ENCODE peak calls at places on chromosomes 6 and 20, in ten cellular contexts. One of them, this sample, is unnamed.

GRCh38 chr20:5584678-5585077 is 165.5 kb upstream of the SHLD1 start:
- DNase-seq in spleen: no peak
- DNase-seq in colonic mucosa: no peak
- DNase-seq in brain microvascular endothelial cell: no peak
- DNase-seq in HCT116: no peak
- DNase-seq in mucosa of descending colon: no peak
- DNase-seq in BE2C: no peak
- DNase-seq in tibial artery: no peak
- DNase-seq in SK-N-SH: no peak
- DNase-seq in OCI-LY7: no peak
- DNase-seq in this sample: no peak

GRCh38 chr6:42787018-42787611 is 5.3 kb downstream of the BICRAL start:
- DNase-seq in SK-N-SH: no peak
- DNase-seq in HCT116: no peak
- DNase-seq in mucosa of descending colon: no peak
- DNase-seq in tibial artery: no peak
- DNase-seq in OCI-LY7: no peak
- DNase-seq in spleen: no peak
- DNase-seq in brain microvascular endothelial cell: no peak
- DNase-seq in colonic mucosa: no peak
- DNase-seq in BE2C: no peak
- DNase-seq in this sample: no peak

GRCh38 chr6:25130518-25130917 is 148.7 kb upstream of the CARMIL1 start:
- DNase-seq in tibial artery: no peak
- DNase-seq in SK-N-SH: no peak
- DNase-seq in OCI-LY7: no peak
- DNase-seq in mucosa of descending colon: no peak
- DNase-seq in spleen: no peak
- DNase-seq in BE2C: no peak
- DNase-seq in colonic mucosa: no peak
- DNase-seq in brain microvascular endothelial cell: no peak
- DNase-seq in HCT116: no peak
- DNase-seq in this sample: no peak

GRCh38 chr20:62924567-62925419 is 1.5 kb downstream of the DIDO1 start:
- DNase-seq in brain microvascular endothelial cell: peak; percentile 28
- DNase-seq in BE2C: no peak
- DNase-seq in SK-N-SH: peak; percentile 30
- DNase-seq in mucosa of descending colon: peak; percentile 56
- DNase-seq in spleen: no peak
- DNase-seq in HCT116: no peak
- DNase-seq in colonic mucosa: peak; percentile 56
- DNase-seq in OCI-LY7: no peak
- DNase-seq in tibial artery: no peak
- DNase-seq in this sample: peak; percentile 39

GRCh38 chr20:24609757-24610156 is 140.3 kb downstream of the SYNDIG1 start:
- DNase-seq in tibial artery: no peak
- DNase-seq in colonic mucosa: no peak
- DNase-seq in mucosa of descending colon: no peak
- DNase-seq in HCT116: no peak
- DNase-seq in SK-N-SH: no peak
- DNase-seq in spleen: no peak
- DNase-seq in BE2C: no peak
- DNase-seq in OCI-LY7: no peak
- DNase-seq in brain microvascular endothelial cell: no peak
- DNase-seq in this sample: no peak

GRCh38 chr6:118856301-118856700 is 37.7 kb upstream of the ASF1A start:
- DNase-seq in brain microvascular endothelial cell: no peak
- DNase-seq in SK-N-SH: no peak
- DNase-seq in spleen: no peak
- DNase-seq in BE2C: no peak
- DNase-seq in OCI-LY7: no peak
- DNase-seq in mucosa of descending colon: no peak
- DNase-seq in tibial artery: no peak
- DNase-seq in colonic mucosa: no peak
- DNase-seq in HCT116: no peak
- DNase-seq in this sample: no peak

GRCh38 chr20:56418385-56418861 is 6.4 kb downstream of the CASS4 start:
- DNase-seq in SK-N-SH: no peak
- DNase-seq in colonic mucosa: no peak
- DNase-seq in tibial artery: no peak
- DNase-seq in brain microvascular endothelial cell: no peak
- DNase-seq in BE2C: no peak
- DNase-seq in OCI-LY7: no peak
- DNase-seq in spleen: no peak
- DNase-seq in HCT116: no peak
- DNase-seq in mucosa of descending colon: no peak
- DNase-seq in this sample: no peak

GRCh38 chr20:53857723-53858236 is 212.6 kb downstream of the BCAS1 start:
- DNase-seq in tibial artery: no peak
- DNase-seq in colonic mucosa: peak; percentile 86
- DNase-seq in brain microvascular endothelial cell: no peak
- DNase-seq in mucosa of descending colon: peak; percentile 74
- DNase-seq in HCT116: no peak
- DNase-seq in spleen: no peak
- DNase-seq in SK-N-SH: no peak
- DNase-seq in OCI-LY7: no peak
- DNase-seq in BE2C: peak; percentile 44
- DNase-seq in this sample: peak; percentile 35

GRCh38 chr20:47768016-47768953 is 17.0 kb downstream of the SULF2 start:
- DNase-seq in OCI-LY7: no peak
- DNase-seq in tibial artery: no peak
- DNase-seq in HCT116: no peak
- DNase-seq in spleen: no peak
- DNase-seq in BE2C: no peak
- DNase-seq in brain microvascular endothelial cell: no peak
- DNase-seq in mucosa of descending colon: peak; percentile 78
- DNase-seq in colonic mucosa: peak; percentile 70
- DNase-seq in SK-N-SH: no peak
- DNase-seq in this sample: peak; percentile 51

GRCh38 chr20:44938637-44939036 is 21.6 kb downstream of the TOMM34 start:
- DNase-seq in spleen: no peak
- DNase-seq in mucosa of descending colon: no peak
- DNase-seq in OCI-LY7: no peak
- DNase-seq in HCT116: no peak
- DNase-seq in tibial artery: no peak
- DNase-seq in colonic mucosa: no peak
- DNase-seq in BE2C: no peak
- DNase-seq in brain microvascular endothelial cell: no peak
- DNase-seq in SK-N-SH: no peak
- DNase-seq in this sample: no peak

GRCh38 chr6:143059616-143060353 is 904 bp upstream of the AIG1 start:
- DNase-seq in BE2C: no peak
- DNase-seq in spleen: no peak
- DNase-seq in tibial artery: no peak
- DNase-seq in SK-N-SH: peak; percentile 13
- DNase-seq in brain microvascular endothelial cell: peak; percentile 44
- DNase-seq in HCT116: peak; percentile 62
- DNase-seq in mucosa of descending colon: no peak
- DNase-seq in OCI-LY7: peak; percentile 14
- DNase-seq in colonic mucosa: peak; percentile 21
- DNase-seq in this sample: no peak

GRCh38 chr6:79984261-79984660 is 20.2 kb upstream of the TTK start:
- DNase-seq in mucosa of descending colon: no peak
- DNase-seq in brain microvascular endothelial cell: no peak
- DNase-seq in spleen: no peak
- DNase-seq in tibial artery: no peak
- DNase-seq in OCI-LY7: no peak
- DNase-seq in HCT116: peak; percentile 16
- DNase-seq in colonic mucosa: no peak
- DNase-seq in SK-N-SH: no peak
- DNase-seq in BE2C: no peak
- DNase-seq in this sample: no peak

DNA sequence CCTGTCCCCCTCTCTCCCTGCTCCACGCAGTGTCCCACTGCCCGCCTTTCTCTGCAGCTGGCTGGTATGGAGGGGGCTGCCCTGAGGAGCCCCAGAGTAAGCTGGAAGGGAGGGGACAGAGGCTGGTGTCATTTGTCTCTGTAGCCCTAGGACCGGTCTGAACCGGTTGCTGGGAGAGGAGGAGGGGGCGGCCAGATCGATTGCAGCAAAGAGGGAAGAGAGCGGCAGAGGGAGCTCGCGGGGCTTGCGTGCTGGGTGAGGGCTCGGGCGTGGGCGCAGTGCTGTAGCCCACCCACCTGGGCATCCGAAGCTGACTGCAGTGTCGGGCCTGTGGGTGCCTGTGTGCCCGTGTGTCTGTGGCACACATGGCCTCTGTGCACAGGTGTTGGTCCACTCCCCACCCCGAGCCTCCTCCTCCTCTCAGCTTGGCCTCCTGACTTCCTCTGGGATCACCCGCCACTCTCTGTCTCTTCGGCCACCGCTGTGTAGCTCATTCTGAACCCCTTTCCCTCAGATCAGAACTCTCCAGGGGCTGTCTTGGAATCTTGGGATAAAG is 50.7 kb downstream of the SRC start:
- DNase-seq in colonic mucosa: no peak
- DNase-seq in OCI-LY7: no peak
- DNase-seq in SK-N-SH: peak; percentile 77
- DNase-seq in BE2C: peak; percentile 78
- DNase-seq in tibial artery: no peak
- DNase-seq in spleen: no peak
- DNase-seq in mucosa of descending colon: no peak
- DNase-seq in brain microvascular endothelial cell: no peak
- DNase-seq in HCT116: no peak
- DNase-seq in this sample: no peak
- H3K36me3 ChIP-seq in colonic mucosa: no peaks in the 10 kb centered on the region
- H3K36me3 ChIP-seq in OCI-LY7: no peaks in the 10 kb centered on the region
- H3K36me3 ChIP-seq in SK-N-SH: peaks cover 5% of the 10 kb centered on the region
- H3K36me3 ChIP-seq in BE2C: no peaks in the 10 kb centered on the region
- H3K36me3 ChIP-seq in tibial artery: peaks cover 99% of the 10 kb centered on the region
- H3K36me3 ChIP-seq in spleen: peaks cover 64% of the 10 kb centered on the region
- H3K36me3 ChIP-seq in mucosa of descending colon: no peaks in the 10 kb centered on the region
- H3K36me3 ChIP-seq in brain microvascular endothelial cell: peaks cover 4% of the 10 kb centered on the region
- H3K36me3 ChIP-seq in HCT116: peaks cover 4% of the 10 kb centered on the region
- H3K36me3 ChIP-seq in this sample: peaks cover 14% of the 10 kb centered on the region

DNA sequence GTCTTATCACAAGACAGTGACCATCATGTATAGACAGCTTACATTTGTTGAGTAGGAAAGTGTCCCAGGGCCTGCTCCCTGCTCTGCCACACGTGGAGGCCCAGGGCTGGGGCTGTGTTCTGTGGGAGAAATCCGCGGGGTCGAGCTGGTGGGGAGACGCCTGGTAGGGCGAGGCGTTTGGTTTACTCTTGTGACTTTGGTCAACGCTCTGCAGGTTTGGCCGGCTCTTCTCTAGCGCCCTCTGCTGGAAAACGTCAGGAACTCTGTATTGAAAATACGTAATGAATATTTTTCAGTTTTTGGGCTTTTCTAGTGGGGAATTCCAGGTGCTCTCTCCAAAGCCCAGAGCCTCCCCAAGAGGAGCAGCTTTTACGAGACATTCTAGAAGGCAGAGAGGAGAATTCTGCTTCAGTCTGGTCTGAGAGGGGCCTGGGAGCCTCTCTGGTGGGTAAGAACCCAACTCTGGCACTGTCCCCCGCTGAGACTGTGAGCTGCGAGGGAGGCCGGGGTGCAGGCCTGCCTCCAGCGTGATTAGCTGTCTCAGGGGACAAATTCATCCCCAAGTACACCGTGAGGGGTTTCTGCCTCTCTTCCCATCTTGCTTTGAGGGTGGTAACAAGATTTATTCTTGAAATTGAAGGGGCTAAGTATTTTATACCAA is 112.6 kb upstream of the RALGAPA2 start:
- DNase-seq in spleen: peak; percentile 86
- DNase-seq in brain microvascular endothelial cell: peak; percentile 11
- DNase-seq in BE2C: peak; percentile 67
- DNase-seq in SK-N-SH: peak; percentile 56
- DNase-seq in mucosa of descending colon: peak; percentile 68
- DNase-seq in tibial artery: peak; percentile 70
- DNase-seq in HCT116: no peak
- DNase-seq in OCI-LY7: peak; percentile 44
- DNase-seq in colonic mucosa: peak; percentile 75
- DNase-seq in this sample: peak; percentile 57
- TF ChIP-seq CTCF in spleen: peak; percentile 69
- TF ChIP-seq CTCF in brain microvascular endothelial cell: peak; percentile 71
- TF ChIP-seq CTCF in BE2C: peak; percentile 83
- TF ChIP-seq CTCF in SK-N-SH: peak; percentile 75
- TF ChIP-seq CTCF in mucosa of descending colon: peak; percentile 42
- TF ChIP-seq CTCF in tibial artery: peak; percentile 58
- TF ChIP-seq CTCF in HCT116: peak; percentile 83
- TF ChIP-seq CTCF in OCI-LY7: peak; percentile 82
- TF ChIP-seq CTCF in colonic mucosa: peak; percentile 78
- TF ChIP-seq CTCF in this sample: peak; percentile 75

GRCh38 chr20:34475979-34476736 is 40.1 kb upstream of the DYNLRB1 start:
- DNase-seq in brain microvascular endothelial cell: no peak
- DNase-seq in HCT116: no peak
- DNase-seq in OCI-LY7: peak; percentile 48
- DNase-seq in mucosa of descending colon: peak; percentile 62
- DNase-seq in BE2C: peak; percentile 60
- DNase-seq in SK-N-SH: peak; percentile 81
- DNase-seq in colonic mucosa: peak; percentile 37
- DNase-seq in spleen: peak; percentile 87
- DNase-seq in tibial artery: peak; percentile 68
- DNase-seq in this sample: peak; percentile 46

GRCh38 chr20:34485068-34485634 is 31.1 kb upstream of the DYNLRB1 start:
- DNase-seq in mucosa of descending colon: no peak
- DNase-seq in colonic mucosa: no peak
- DNase-seq in spleen: no peak
- DNase-seq in HCT116: no peak
- DNase-seq in tibial artery: no peak
- DNase-seq in BE2C: no peak
- DNase-seq in SK-N-SH: no peak
- DNase-seq in brain microvascular endothelial cell: no peak
- DNase-seq in OCI-LY7: no peak
- DNase-seq in this sample: no peak

DNA sequence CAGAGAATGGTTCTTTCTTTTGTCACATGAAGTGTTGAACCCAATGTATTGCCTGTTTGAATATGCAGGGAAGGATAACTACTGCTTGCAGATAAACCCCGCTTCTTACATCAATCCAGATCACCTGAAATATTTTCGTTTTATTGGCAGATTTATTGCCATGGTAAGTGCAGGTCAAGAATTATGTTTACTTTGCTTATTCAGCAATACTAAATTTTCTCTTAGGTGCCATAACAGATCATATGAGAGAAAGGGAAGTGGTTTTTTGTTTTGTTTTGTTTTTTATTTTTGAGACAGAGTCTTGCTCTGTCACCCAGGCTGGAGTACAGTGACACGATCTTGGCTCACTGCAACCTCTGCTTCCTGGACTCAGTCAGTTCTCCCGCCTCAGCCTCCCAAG is 36.6 kb upstream of the DYNLRB1 start:
- DNase-seq in SK-N-SH: no peak
- DNase-seq in tibial artery: no peak
- DNase-seq in brain microvascular endothelial cell: no peak
- DNase-seq in BE2C: no peak
- DNase-seq in colonic mucosa: no peak
- DNase-seq in HCT116: no peak
- DNase-seq in OCI-LY7: no peak
- DNase-seq in spleen: no peak
- DNase-seq in mucosa of descending colon: no peak
- DNase-seq in this sample: no peak
- H3K36me3 ChIP-seq in SK-N-SH: peaks cover 76% of the 10 kb centered on the region
- H3K36me3 ChIP-seq in tibial artery: peaks cover 69% of the 10 kb centered on the region
- H3K36me3 ChIP-seq in brain microvascular endothelial cell: peaks cover 70% of the 10 kb centered on the region
- H3K36me3 ChIP-seq in BE2C: peaks cover 75% of the 10 kb centered on the region
- H3K36me3 ChIP-seq in colonic mucosa: no peaks in the 10 kb centered on the region
- H3K36me3 ChIP-seq in HCT116: peaks cover 36% of the 10 kb centered on the region
- H3K36me3 ChIP-seq in OCI-LY7: peaks cover 81% of the 10 kb centered on the region
- H3K36me3 ChIP-seq in spleen: peaks cover 83% of the 10 kb centered on the region
- H3K36me3 ChIP-seq in mucosa of descending colon: peaks cover 3% of the 10 kb centered on the region
- H3K36me3 ChIP-seq in this sample: peaks cover 10% of the 10 kb centered on the region

GRCh38 chr6:99330159-99330558 is 19.3 kb downstream of the FAXC start:
- DNase-seq in colonic mucosa: peak; percentile 34
- DNase-seq in BE2C: peak; percentile 67
- DNase-seq in SK-N-SH: peak; percentile 63
- DNase-seq in spleen: no peak
- DNase-seq in OCI-LY7: peak; percentile 72
- DNase-seq in brain microvascular endothelial cell: peak; percentile 76
- DNase-seq in mucosa of descending colon: no peak
- DNase-seq in tibial artery: no peak
- DNase-seq in HCT116: peak; percentile 52
- DNase-seq in this sample: peak; percentile 54

GRCh38 chr6:99324996-99325395 is 24.5 kb downstream of the FAXC start:
- DNase-seq in spleen: no peak
- DNase-seq in mucosa of descending colon: no peak
- DNase-seq in tibial artery: no peak
- DNase-seq in BE2C: no peak
- DNase-seq in HCT116: no peak
- DNase-seq in SK-N-SH: no peak
- DNase-seq in brain microvascular endothelial cell: no peak
- DNase-seq in colonic mucosa: no peak
- DNase-seq in OCI-LY7: no peak
- DNase-seq in this sample: no peak
- TF ChIP-seq CTCF in spleen: no peak
- TF ChIP-seq CTCF in mucosa of descending colon: no peak
- TF ChIP-seq CTCF in tibial artery: no peak
- TF ChIP-seq CTCF in BE2C: no peak
- TF ChIP-seq CTCF in HCT116: no peak
- TF ChIP-seq CTCF in SK-N-SH: no peak
- TF ChIP-seq CTCF in brain microvascular endothelial cell: no peak
- TF ChIP-seq CTCF in colonic mucosa: no peak
- TF ChIP-seq CTCF in OCI-LY7: no peak
- TF ChIP-seq CTCF in this sample: no peak